ENCODE peak calls at places on chromosomes 11 and 22, in six cellular contexts. P is cardiac muscle cell, I is body of pancreas, B is HCT116, H is A549, J is stomach. M is an unnamed sample.

GRCh38 chr11:86592047-86592564 is 80.3 kb downstream of the ME3 start:
- DNase-seq in B (no peak), I (no peak), P (no peak), H (no peak), J (no peak), M (no peak)

GRCh38 chr11:110081462-110082233 is 11.5 kb upstream of the ZC3H12C start:
- DNase-seq in I (no peak), J (no peak), B (no peak), H (no peak), P (no peak), M (no peak)

GRCh38 chr11:67606150-67606476 is 623 bp upstream of the NDUFV1 start:
- DNase-seq in H (no peak), J (no peak), I (no peak), P (peak; percentile 26), B (no peak), M (no peak)

GRCh38 chr11:64019106-64020031 is 16.4 kb upstream of the FLRT1 start:
- DNase-seq in I (peak; percentile 59), B (no peak), P (no peak), H (no peak), J (peak; percentile 63), M (no peak)

GRCh38 chr22:34800265-34800664 is 265.7 kb upstream of the ISX start:
- DNase-seq in H (no peak), B (no peak), J (no peak), P (no peak), I (peak; percentile 49), M (no peak)

GRCh38 chr11:85748455-85748891 is 62.5 kb downstream of the SYTL2 start:
- DNase-seq in B (no peak), H (peak; percentile 74), I (no peak), J (no peak), P (no peak), M (no peak)

GRCh38 chr11:114377612-114378267 is 22.6 kb downstream of the C11orf71 start:
- DNase-seq in P (no peak), I (no peak), B (no peak), H (no peak), J (no peak), M (no peak)

GRCh38 chr11:132911186-132911585 is 621.1 kb downstream of the OPCML start:
- DNase-seq in P (peak; percentile 82), I (peak; percentile 8), B (no peak), H (peak; percentile 7), J (no peak), M (peak; percentile 4)

GRCh38 chr11:12042215-12042676 is 33.8 kb upstream of the DKK3 start:
- DNase-seq in H (peak; percentile 63), J (no peak), I (no peak), P (no peak), B (peak; percentile 44), M (peak; percentile 89)

GRCh38 chr11:61696602-61697001 is 16.4 kb downstream of the DAGLA start:
- DNase-seq in H (no peak), J (no peak), P (no peak), I (no peak), B (no peak), M (no peak)

GRCh38 chr11:71962428-71963038 is 33.7 kb downstream of the RNF121 start:
- DNase-seq in B (no peak), H (peak; percentile 38), P (no peak), J (no peak), I (no peak), M (peak; percentile 13)

GRCh38 chr11:35049906-35050531 is 89.0 kb upstream of the CD44 start:
- DNase-seq in J (no peak), B (no peak), I (no peak), H (no peak), P (no peak), M (no peak)

GRCh38 chr11:29962243-29962642 is 54.6 kb downstream of the KCNA4 start:
- DNase-seq in P (no peak), B (peak; percentile 1), H (peak; percentile 37), J (no peak), I (no peak), M (no peak)

GRCh38 chr11:31295308-31295707 is 74.2 kb downstream of the DCDC1 start:
- DNase-seq in J (no peak), B (no peak), P (no peak), H (no peak), I (no peak), M (no peak)

GRCh38 chr11:72741849-72742521 is 10.2 kb downstream of the ARAP1 start:
- DNase-seq in J (no peak), B (no peak), P (no peak), H (no peak), I (no peak), M (no peak)

GRCh38 chr11:70265341-70265740 is 5.1 kb upstream of the PPFIA1 start:
- DNase-seq in J (no peak), P (no peak), B (no peak), I (no peak), H (no peak), M (no peak)

DNA sequence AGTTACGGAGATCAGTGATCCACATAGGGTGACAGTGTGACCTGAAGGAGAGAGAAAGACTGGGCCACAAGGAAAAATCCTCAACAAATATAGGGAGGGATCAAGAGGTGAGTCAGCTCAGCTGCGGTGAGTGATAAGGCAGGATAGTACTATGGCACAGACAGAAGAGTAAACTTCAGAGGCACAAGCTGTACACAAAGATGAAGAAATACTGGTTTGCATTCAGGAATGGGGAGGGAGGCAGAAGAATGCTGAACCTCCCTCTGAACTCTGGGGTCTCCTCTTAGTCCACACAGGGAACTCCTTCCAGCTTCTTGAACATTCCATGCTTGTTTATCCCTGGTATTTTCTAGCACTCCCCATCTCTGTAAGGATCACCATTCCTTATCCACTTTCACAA is 162.7 kb downstream of the BARX2 start:
- DNase-seq in I (no peak), J (no peak), B (no peak), P (no peak), H (no peak), M (no peak)
- H3K9me3 ChIP-seq in I (no peaks in the 10 kb centered on the region), J (no peaks in the 10 kb centered on the region), B (peaks cover 8% of the 10 kb centered on the region), P (no peaks in the 10 kb centered on the region), H (no peaks in the 10 kb centered on the region), M (no peaks in the 10 kb centered on the region)

GRCh38 chr11:3204141-3205015 is 14.2 kb downstream of the MRGPRG start:
- DNase-seq in J (no peak), B (no peak), I (no peak), P (no peak), H (no peak), M (no peak)
- H3K4me3 ChIP-seq in J (no peak overlapping the region), B (no peak overlapping the region), I (no peak overlapping the region), P (no peak overlapping the region), H (no peak overlapping the region), M (no peak overlapping the region)

DNA sequence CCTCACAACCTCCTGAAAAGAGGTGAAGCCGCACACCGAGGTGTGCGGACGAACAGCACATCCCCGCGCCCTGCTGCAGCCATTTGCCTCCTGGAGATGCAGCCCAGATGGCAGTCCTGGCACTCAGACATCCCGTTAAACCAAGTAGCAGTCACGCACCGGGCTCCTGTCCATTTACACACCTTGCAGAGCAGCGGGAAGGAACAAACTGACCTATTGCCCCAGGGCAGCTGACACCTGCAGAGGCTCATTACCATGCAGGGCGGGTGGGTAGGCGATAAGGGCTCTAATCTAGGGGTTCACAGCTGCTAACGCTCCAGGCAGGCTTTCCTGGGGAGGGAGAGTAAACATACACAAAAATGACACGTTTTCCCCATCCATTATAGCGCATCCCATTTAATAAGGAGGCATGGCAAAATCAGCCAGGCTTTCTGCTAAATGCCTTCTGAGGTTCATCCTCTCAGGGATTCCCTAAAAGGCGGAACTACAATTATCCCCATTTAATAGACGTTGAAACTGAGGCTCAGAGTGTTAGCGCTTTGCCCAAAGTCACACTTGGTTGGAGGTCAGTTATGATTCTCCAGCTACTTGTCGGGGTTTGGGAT is 788 bp upstream of the EHBP1L1 start:
- DNase-seq in I (peak; percentile 85), H (no peak), J (peak; percentile 73), P (no peak), B (no peak), M (no peak)
- H3K27ac ChIP-seq in I (peak overlapping the region; percentile 72), H (peak overlapping the region; percentile 98), J (peak overlapping the region; percentile 96), P (no peak overlapping the region), B (peak overlapping the region; percentile 94), M (peak overlapping the region; percentile 39)

GRCh38 chr22:48901324-48901723 is 926.3 kb downstream of the BRD1 start:
- DNase-seq in B (no peak), I (no peak), H (no peak), J (no peak), P (no peak), M (no peak)
- H3K9me3 ChIP-seq in B (no peaks in the 10 kb centered on the region), I (no peaks in the 10 kb centered on the region), H (no peaks in the 10 kb centered on the region), J (no peaks in the 10 kb centered on the region), P (no peaks in the 10 kb centered on the region), M (peaks cover 95% of the 10 kb centered on the region)

GRCh38 chr11:20000022-20000392 is 160.3 kb downstream of the DBX1 start:
- DNase-seq in H (no peak), J (no peak), P (no peak), B (no peak), I (no peak), M (no peak)
- H3K4me3 ChIP-seq in H (no peak overlapping the region), J (no peak overlapping the region), P (no peak overlapping the region), B (no peak overlapping the region), I (no peak overlapping the region), M (no peak overlapping the region)

DNA sequence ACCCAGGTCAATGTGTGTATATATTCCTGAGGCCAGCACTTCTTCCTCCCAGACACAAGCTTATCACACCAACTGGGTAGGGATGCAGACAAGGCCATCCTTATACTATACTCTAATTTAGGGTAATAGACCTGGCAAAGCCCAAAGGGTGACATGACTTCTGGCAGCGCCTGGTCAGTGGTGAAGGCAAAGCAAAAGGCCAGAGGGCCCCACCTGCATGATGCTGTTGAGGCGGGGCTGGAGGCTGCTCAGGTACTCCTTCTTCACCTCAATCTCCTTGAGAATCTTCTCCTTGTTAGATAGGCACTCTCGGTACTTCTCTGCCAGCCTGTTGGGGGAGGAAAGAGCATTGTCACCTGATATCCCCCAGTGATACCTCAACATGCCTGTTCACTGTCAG is 17.1 kb downstream of the THOC5 start:
- DNase-seq in B (no peak), P (no peak), I (no peak), J (no peak), H (no peak), M (no peak)
- H3K27ac ChIP-seq in B (no peak overlapping the region), P (no peak overlapping the region), I (no peak overlapping the region), J (no peak overlapping the region), H (no peak overlapping the region), M (no peak overlapping the region)

GRCh38 chr11:95991545-95991944 is 67.6 kb upstream of the MTMR2 start:
- DNase-seq in H (no peak), P (no peak), J (no peak), B (no peak), I (no peak), M (peak; percentile 42)
- H3K9me3 ChIP-seq in H (no peaks in the 10 kb centered on the region), P (no peaks in the 10 kb centered on the region), J (no peaks in the 10 kb centered on the region), B (no peaks in the 10 kb centered on the region), I (no peaks in the 10 kb centered on the region), M (no peaks in the 10 kb centered on the region)